ENCODE peak calls at places on chromosomes 11 and 22, in nine cellular contexts. F, U, M, Z, R, G, T, S and L are unnamed samples. For H3K27me3, the result is how much of the 10 kb centered on the place peaks cover.

GRCh38 chr11:19080579-19080993 is 20.1 kb upstream of the MRGPRX2 start:
- DNase-seq in F (peak), U (no peak), M (no peak), Z (peak), R (no peak), G (no peak), T (no peak), S (no peak), L (no peak)

GRCh38 chr11:96049426-96049825 is 125.5 kb upstream of the MTMR2 start:
- DNase-seq in F (no peak), U (no peak), M (no peak), Z (no peak), R (no peak), G (no peak), T (no peak), S (no peak), L (no peak)

GRCh38 chr11:34641981-34642380 is 21.1 kb downstream of the EHF start:
- DNase-seq in F (no peak), U (no peak), M (no peak), Z (no peak), R (no peak), G (no peak), T (no peak), S (no peak), L (no peak)

GRCh38 chr11:35791088-35791958 is 128.7 kb downstream of the TRIM44 start:
- DNase-seq in F (no peak), U (no peak), M (no peak), Z (no peak), R (no peak), G (no peak), T (no peak), S (no peak), L (no peak)

GRCh38 chr22:30021881-30022619 is 58.2 kb upstream of the HORMAD2 start:
- DNase-seq in F (no peak), U (peak), M (no peak), Z (no peak), R (no peak), G (no peak), T (no peak), S (no peak), L (no peak)

GRCh38 chr11:33015621-33016551 is at the start of gene DEPDC7:
- DNase-seq in F (peak), U (peak), M (peak), Z (peak), R (peak), G (peak), T (peak), S (peak), L (peak)

GRCh38 chr11:46557684-46558151 is 36.1 kb downstream of the AMBRA1 start:
- DNase-seq in F (no peak), U (peak), M (no peak), Z (no peak), R (no peak), G (no peak), T (peak), S (no peak), L (no peak)

GRCh38 chr11:28701760-28702449 is 593.7 kb downstream of the METTL15 start:
- DNase-seq in F (no peak), U (peak), M (no peak), Z (no peak), R (no peak), G (no peak), T (no peak), S (no peak), L (no peak)

GRCh38 chr11:405323-405975 is 9.3 kb downstream of the SIGIRR start:
- DNase-seq in F (peak), U (peak), M (no peak), Z (peak), R (no peak), G (peak), T (no peak), S (no peak), L (peak)

GRCh38 chr11:128201801-128202200 is 385.6 kb downstream of the ETS1 start:
- DNase-seq in F (no peak), U (no peak), M (no peak), Z (no peak), R (no peak), G (no peak), T (no peak), S (no peak), L (no peak)

GRCh38 chr11:12243511-12243910 is 133.1 kb downstream of the MICAL2 start:
- DNase-seq in F (no peak), U (no peak), M (no peak), Z (no peak), R (no peak), G (no peak), T (no peak), S (no peak), L (no peak)

GRCh38 chr11:24609778-24610177 is 112.9 kb downstream of the LUZP2 start:
- DNase-seq in F (no peak), U (no peak), M (no peak), Z (no peak), R (no peak), G (no peak), T (no peak), S (no peak), L (no peak)

GRCh38 chr22:36193577-36193976 is 8.0 kb downstream of the APOL4 start:
- DNase-seq in F (no peak), U (no peak), M (no peak), Z (no peak), R (no peak), G (no peak), T (no peak), S (no peak), L (no peak)

GRCh38 chr11:60629399-60629798 is 70.0 kb upstream of the MS4A8 start:
- DNase-seq in F (no peak), U (no peak), M (no peak), Z (no peak), R (no peak), G (no peak), T (no peak), S (no peak), L (no peak)

GRCh38 chr11:60625262-60625661 is 74.2 kb upstream of the MS4A8 start:
- DNase-seq in F (no peak), U (peak), M (peak), Z (no peak), R (no peak), G (no peak), T (peak), S (no peak), L (no peak)
- TF ChIP-seq CTCF in F (peak), U (no peak), M (no peak), Z (no peak), R (no peak), G (no peak), T (peak), S (no peak), L (no peak)

GRCh38 chr11:67301951-67302516 is 1.3 kb upstream of the SSH3 start:
- DNase-seq in F (peak), U (peak), M (no peak), Z (peak), R (no peak), G (peak), T (peak), S (peak), L (peak)
- H3K27me3 ChIP-seq in F (under half), U (under half), M (under half), Z (under half), R (under half), G (under half), T (under half), S (under half), L (under half)

DNA sequence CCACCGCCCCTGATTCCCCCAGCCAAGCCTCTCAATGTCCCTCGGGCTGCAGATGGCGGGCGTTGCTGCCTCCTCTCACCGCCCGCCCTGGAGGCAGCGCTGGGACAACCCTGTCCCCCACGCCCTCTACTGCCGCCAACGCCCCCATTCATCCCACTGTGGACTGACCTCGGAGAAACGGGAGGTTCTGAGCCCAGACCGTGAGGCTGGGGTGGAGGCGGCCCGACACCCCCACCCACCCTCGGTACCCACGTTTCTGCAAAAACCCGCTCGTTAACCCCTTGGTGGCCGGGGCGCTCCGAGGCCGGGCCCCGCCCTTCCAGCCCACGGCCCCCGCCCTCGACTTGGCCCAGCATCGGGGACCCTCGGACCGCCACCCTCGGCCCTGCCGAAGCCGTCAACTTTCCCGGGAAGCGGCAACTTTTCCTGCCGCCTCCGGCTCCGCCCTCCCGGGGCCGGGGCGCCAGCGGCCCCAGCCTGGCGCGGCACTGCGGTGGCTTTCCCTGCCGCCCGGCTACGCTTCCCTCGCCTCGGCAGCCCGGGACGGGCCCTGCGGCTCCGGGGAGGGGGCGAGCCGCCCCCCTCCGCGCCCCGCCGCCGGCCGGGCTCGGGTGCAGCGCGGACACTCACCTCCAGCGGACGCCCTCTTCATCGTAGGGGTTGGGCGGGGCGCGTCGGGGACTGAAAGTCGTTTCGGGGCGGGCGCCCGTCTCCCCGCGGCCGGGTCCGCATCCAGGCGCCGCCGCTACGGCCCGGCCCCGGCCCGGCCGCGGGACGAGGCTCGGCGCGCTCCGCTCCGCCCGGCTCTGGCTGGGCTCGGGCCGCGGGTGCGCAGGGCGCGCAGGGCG is 453 bp downstream of the RTN4R start:
- DNase-seq in F (peak), U (peak), M (no peak), Z (no peak), R (no peak), G (peak), T (peak), S (no peak), L (no peak)
- H3K4me3 ChIP-seq in F (peak), U (peak), M (peak), Z (peak), R (peak), G (peak), T (peak), S (peak), L (peak)

DNA sequence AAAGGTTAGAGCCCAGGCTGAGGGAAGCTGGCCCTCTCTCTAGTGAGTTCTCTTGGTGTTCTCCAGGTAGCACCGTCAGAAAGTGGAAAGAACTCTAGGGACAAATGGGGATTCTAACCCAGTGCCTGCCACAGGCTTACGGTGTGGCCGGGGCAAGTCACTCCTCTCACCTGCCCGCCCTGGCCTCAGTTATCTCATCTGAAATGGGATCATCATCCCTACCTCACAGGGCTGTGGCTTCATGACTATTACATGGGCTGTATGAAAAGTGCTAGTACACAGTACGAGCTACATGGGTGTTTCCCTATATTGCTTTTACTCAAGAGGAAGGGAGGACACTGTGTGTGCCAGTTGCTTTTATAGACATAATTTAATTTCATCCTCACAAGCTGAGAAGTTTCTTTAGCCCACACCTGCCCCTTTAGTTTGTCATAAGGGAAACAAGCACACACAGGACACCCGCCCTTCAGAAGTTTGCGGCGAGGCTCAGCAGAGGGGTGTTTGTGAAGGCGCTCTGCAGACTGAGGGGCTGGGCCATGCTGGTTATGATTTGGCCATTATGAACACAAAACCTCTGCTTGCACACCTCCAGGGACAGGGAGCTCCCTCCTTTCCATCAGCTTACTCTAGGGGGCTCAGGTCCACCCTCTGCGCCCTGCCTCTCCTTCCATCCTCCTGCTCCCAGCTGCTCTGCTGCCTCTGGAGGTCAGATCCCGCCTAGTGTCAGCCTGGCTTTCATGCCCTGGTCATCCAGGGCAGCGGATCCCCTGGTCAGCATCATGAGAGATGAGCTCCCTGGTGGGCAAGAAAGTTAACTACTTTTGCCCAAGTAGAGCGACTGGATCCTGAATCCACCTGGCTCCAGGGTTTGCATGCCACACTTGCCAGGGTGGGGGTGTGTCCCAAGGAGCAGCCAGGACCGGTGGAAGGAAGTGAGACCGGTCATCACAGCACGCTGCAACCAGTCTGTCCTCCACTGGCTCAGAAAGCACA is 1.2 kb downstream of the KLHL35 start:
- DNase-seq in F (no peak), U (no peak), M (no peak), Z (no peak), R (no peak), G (no peak), T (peak), S (no peak), L (no peak)
- TF ChIP-seq CTCF in F (no peak), U (no peak), M (no peak), Z (no peak), R (no peak), G (no peak), T (peak), S (no peak), L (no peak)

GRCh38 chr11:21495879-21496278 is 697.0 kb upstream of the ANO5 start:
- DNase-seq in F (no peak), U (no peak), M (no peak), Z (no peak), R (no peak), G (no peak), T (no peak), S (no peak), L (no peak)
- H3K27me3 ChIP-seq in F (under half), U (under half), M (under half), Z (under half), R (under half), G (under half), T (under half), S (under half), L (under half)

DNA sequence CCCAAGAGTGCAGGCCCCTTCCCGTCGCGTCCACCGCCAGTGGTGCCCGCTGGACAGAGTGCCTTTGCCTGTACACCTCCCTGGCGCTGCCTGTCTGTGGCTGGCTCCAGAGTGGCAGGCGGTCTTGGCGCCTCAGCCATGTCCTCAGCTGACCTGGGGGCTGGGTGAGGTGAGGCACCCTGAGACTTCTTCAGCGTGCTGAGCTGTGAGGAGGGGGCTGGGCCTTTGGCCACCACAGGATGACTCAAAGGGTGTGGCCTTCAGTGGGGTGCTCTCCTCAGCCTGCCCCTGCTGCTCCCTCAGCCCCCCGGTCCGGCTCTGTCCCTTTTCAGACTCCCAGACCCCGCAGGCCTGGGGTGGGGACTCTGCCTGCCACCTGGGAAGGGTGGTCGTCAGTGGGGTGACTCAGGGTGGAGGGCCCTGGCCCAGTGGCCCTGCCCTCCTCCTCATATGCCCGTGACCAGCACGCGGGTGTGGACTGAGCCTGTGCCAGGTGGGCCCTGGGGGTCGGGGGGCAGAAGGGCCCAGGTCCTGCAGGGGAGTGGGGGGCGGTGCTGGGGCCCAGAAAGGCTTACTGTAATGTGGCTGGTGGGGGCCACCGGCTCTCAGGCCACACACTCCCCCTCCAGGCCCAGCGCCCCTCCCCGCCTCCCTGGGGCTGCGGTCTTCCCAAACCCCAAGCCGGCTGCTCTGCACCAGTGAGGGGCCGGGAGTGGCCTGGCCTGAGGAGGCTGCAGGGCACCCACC is 15.9 kb downstream of the CRELD2 start:
- DNase-seq in F (peak), U (peak), M (no peak), Z (peak), R (no peak), G (no peak), T (no peak), S (no peak), L (peak)
- H3K4me3 ChIP-seq in F (peak), U (peak), M (no peak), Z (no peak), R (peak), G (no peak), T (no peak), S (peak), L (peak)

DNA sequence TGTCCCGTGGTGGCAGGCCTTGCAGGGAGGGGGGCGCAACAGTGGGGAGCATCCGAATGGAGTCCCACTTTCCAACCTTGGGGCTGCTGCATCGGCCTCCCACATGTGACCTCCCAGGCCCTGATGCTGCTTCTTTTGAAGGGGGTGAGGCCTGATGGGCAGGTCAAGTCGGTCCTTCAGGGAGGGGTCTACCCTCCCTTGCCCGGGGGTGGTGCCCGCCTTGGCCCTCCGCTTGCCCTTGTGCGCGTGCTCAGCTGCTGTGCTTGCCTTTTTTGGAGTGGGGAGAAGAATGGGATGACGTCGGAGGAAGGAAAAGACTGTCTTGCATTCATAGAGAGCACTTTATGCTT is 66.9 kb downstream of the PRDM11 start:
- DNase-seq in F (no peak), U (no peak), M (no peak), Z (no peak), R (no peak), G (no peak), T (no peak), S (no peak), L (no peak)
- TF ChIP-seq CTCF in F (no peak), U (no peak), M (no peak), Z (no peak), R (no peak), G (no peak), T (no peak), S (no peak), L (no peak)

GRCh38 chr11:125236072-125236825 is 71.7 kb downstream of the PKNOX2 start:
- DNase-seq in F (no peak), U (no peak), M (no peak), Z (no peak), R (no peak), G (no peak), T (peak), S (no peak), L (no peak)
- H3K27me3 ChIP-seq in F (under half), U (under half), M (under half), Z (under half), R (under half), G (under half), T (under half), S (under half), L (under half)